ENCODE peak calls at places on chromosome 11, in six cellular contexts. G, J, T, O, F and I are unnamed samples.

GRCh38 chr11:40125054-40125453 is 1334.4 kb downstream of the LRRC4C start:
- DNase-seq in J (no peak), T (no peak), O (no peak), F (no peak), G (no peak), I (no peak)

GRCh38 chr11:59291228-59291627 is 67.5 kb upstream of the OR5AN1 start:
- DNase-seq in O (no peak), F (no peak), T (no peak), J (no peak), G (no peak), I (no peak)

GRCh38 chr11:44067266-44067665 is 1.2 kb downstream of the ACCS start:
- DNase-seq in O (no peak), T (no peak), J (no peak), G (no peak), F (peak; percentile 26), I (no peak)

GRCh38 chr11:70104419-70104818 is 26.3 kb downstream of the ANO1 start:
- DNase-seq in G (no peak), F (no peak), J (no peak), T (no peak), O (no peak), I (no peak)

GRCh38 chr11:62889484-62890437 is 9.1 kb downstream of the SLC3A2 start:
- DNase-seq in G (no peak), F (no peak), O (no peak), T (no peak), J (no peak), I (peak; percentile 86)

GRCh38 chr11:77141034-77141433 is 13.0 kb downstream of the MYO7A start:
- DNase-seq in J (no peak), O (no peak), F (no peak), G (no peak), T (no peak), I (no peak)

GRCh38 chr11:117535870-117536411 is 208.3 kb downstream of the CEP164 start:
- DNase-seq in T (no peak), O (no peak), F (no peak), J (no peak), G (no peak), I (peak; percentile 50)

GRCh38 chr11:73217810-73218105 is 323 bp upstream of the P2RY2 start:
- DNase-seq in G (no peak), F (no peak), J (no peak), T (no peak), O (no peak), I (no peak)

GRCh38 chr11:48193876-48194275 is 22.7 kb upstream of the OR4B1 start:
- DNase-seq in J (no peak), O (no peak), G (peak; percentile 7), F (no peak), T (peak; percentile 93), I (no peak)

GRCh38 chr11:2697871-2698270 is 1.9 kb downstream of the KCNQ1OT1 start:
- DNase-seq in T (no peak), F (no peak), G (no peak), O (no peak), J (no peak), I (no peak)

GRCh38 chr11:74849525-74850391 is 99.1 kb downstream of the XRRA1 start:
- DNase-seq in G (peak; percentile 85), T (peak; percentile 63), F (no peak), O (no peak), J (no peak), I (no peak)

GRCh38 chr11:111941963-111942362 is 4.8 kb downstream of the DIXDC1 start:
- DNase-seq in F (no peak), T (peak; percentile 80), O (peak; percentile 68), G (no peak), J (no peak), I (peak; percentile 98)